ENCODE peak calls at places on chromosomes 12 and 14, in four cellular contexts. H, M, O and A are unnamed samples.

GRCh38 chr12:18421840-18422239 is 160.5 kb downstream of the PIK3C2G start:
- DNase-seq in H (no peak), M (no peak), O (no peak), A (no peak)

GRCh38 chr12:70243510-70244331 is 488 bp downstream of the CNOT2 start:
- DNase-seq in H (peak; percentile 80), M (peak; percentile 47), O (no peak), A (peak; percentile 49)

GRCh38 chr14:105517096-105517495 is 9.3 kb upstream of the TMEM121 start:
- DNase-seq in H (no peak), M (no peak), O (no peak), A (no peak)

GRCh38 chr12:20212036-20212435 is 156.3 kb upstream of the PDE3A start:
- DNase-seq in H (no peak), M (no peak), O (no peak), A (no peak)

GRCh38 chr12:31672521-31672920 is 13.0 kb downstream of the ETFBKMT start:
- DNase-seq in H (no peak), M (no peak), O (no peak), A (no peak)

GRCh38 chr14:95756127-95756526 is 42.2 kb upstream of the TCL1A start:
- DNase-seq in H (no peak), M (no peak), O (no peak), A (no peak)

GRCh38 chr14:65478596-65478995 is 66.1 kb downstream of the FUT8 start:
- DNase-seq in H (peak; percentile 34), M (no peak), O (no peak), A (no peak)

GRCh38 chr12:124512667-124513296 is 54.6 kb downstream of the NCOR2 start:
- DNase-seq in H (peak; percentile 95), M (no peak), O (no peak), A (no peak)

GRCh38 chr12:120257041-120257821 is 8.3 kb downstream of the PXN start:
- DNase-seq in H (no peak), M (no peak), O (no peak), A (no peak)

GRCh38 chr12:98736352-98737326 is 91.5 kb downstream of the APAF1 start:
- DNase-seq in H (peak; percentile 21), M (no peak), O (no peak), A (no peak)

GRCh38 chr12:121223283-121223946 is 13.5 kb downstream of the P2RX4 start:
- DNase-seq in H (no peak), M (no peak), O (no peak), A (no peak)

GRCh38 chr12:65511134-65511912 is 232.8 kb downstream of the MSRB3 start:
- DNase-seq in H (no peak), M (no peak), O (no peak), A (no peak)

GRCh38 chr12:106223485-106224391 is 24.1 kb downstream of the CKAP4 start:
- DNase-seq in H (peak; percentile 73), M (peak; percentile 54), O (no peak), A (peak; percentile 46)

GRCh38 chr14:68295316-68295816 is 475.8 kb downstream of the RAD51B start:
- DNase-seq in H (peak; percentile 94), M (no peak), O (no peak), A (no peak)

GRCh38 chr12:65632131-65632855 is 192.0 kb upstream of the HMGA2 start:
- DNase-seq in H (no peak), M (no peak), O (no peak), A (no peak)

GRCh38 chr12:127133675-127134335 is 1133.2 kb upstream of the TMEM132C start:
- DNase-seq in H (no peak), M (no peak), O (no peak), A (no peak)

GRCh38 chr12:57864811-57865751 is 18.6 kb upstream of the CTDSP2 start:
- DNase-seq in H (peak; percentile 75), M (peak; percentile 68), O (no peak), A (peak; percentile 67)

GRCh38 chr12:795305-795704 is 42.9 kb downstream of the WNK1 start:
- DNase-seq in H (no peak), M (no peak), O (no peak), A (no peak)

GRCh38 chr12:1630081-1630826 is 1.2 kb downstream of the WNT5B start:
- DNase-seq in H (no peak), M (peak; percentile 46), O (no peak), A (peak; percentile 34)

GRCh38 chr14:23160924-23161522 is 22.4 kb downstream of the SLC7A8 start:
- DNase-seq in H (peak; percentile 85), M (no peak), O (no peak), A (no peak)

GRCh38 chr14:21024668-21025373 is at the start of gene NDRG2:
- DNase-seq in H (peak; percentile 85), M (peak; percentile 76), O (no peak), A (peak; percentile 50)

GRCh38 chr14:104109121-104109541 is 23.6 kb downstream of the ASPG start:
- DNase-seq in H (no peak), M (no peak), O (no peak), A (no peak)

DNA sequence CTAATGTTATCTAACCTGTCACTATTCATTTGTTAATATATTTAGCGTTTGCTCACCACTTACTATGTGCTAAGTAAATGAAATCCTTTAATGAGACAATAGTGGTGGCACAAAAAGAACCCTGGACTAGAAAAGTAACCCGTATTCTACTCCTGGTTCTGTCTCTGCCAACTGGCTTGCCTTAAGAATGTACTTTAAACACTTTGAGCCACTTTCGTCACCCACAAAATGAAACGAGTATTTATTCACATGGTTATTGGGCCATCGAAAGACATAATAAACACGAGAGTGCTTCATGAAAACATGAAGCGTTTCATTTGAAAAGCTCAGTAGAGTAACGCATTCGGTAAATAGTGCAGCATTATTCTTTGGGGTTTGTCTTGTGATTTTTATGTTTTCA is 254.7 kb downstream of the EGLN3 start:
- DNase-seq in H (no peak), M (no peak), O (no peak), A (no peak)
- TF ChIP-seq POLR2A in H (no peak), M (no peak), O (no peak), A (no peak)

GRCh38 chr12:14814082-14814481 is at the start of gene SMCO3:
- DNase-seq in H (no peak), M (no peak), O (no peak), A (no peak)
- TF ChIP-seq TAF1 in H (no peak), M (no peak), O (no peak), A (no peak)

GRCh38 chr12:12812605-12813119 is 484 bp upstream of the DDX47 start:
- DNase-seq in H (no peak), M (no peak), O (no peak), A (no peak)

GRCh38 chr12:12810507-12811143 is 2.5 kb upstream of the DDX47 start:
- DNase-seq in H (peak; percentile 63), M (no peak), O (no peak), A (no peak)

GRCh38 chr12:12811343-12811742 is 1.8 kb upstream of the DDX47 start:
- DNase-seq in H (no peak), M (no peak), O (no peak), A (no peak)

GRCh38 chr12:12812163-12812562 is 983 bp upstream of the DDX47 start:
- DNase-seq in H (no peak), M (no peak), O (no peak), A (no peak)

DNA sequence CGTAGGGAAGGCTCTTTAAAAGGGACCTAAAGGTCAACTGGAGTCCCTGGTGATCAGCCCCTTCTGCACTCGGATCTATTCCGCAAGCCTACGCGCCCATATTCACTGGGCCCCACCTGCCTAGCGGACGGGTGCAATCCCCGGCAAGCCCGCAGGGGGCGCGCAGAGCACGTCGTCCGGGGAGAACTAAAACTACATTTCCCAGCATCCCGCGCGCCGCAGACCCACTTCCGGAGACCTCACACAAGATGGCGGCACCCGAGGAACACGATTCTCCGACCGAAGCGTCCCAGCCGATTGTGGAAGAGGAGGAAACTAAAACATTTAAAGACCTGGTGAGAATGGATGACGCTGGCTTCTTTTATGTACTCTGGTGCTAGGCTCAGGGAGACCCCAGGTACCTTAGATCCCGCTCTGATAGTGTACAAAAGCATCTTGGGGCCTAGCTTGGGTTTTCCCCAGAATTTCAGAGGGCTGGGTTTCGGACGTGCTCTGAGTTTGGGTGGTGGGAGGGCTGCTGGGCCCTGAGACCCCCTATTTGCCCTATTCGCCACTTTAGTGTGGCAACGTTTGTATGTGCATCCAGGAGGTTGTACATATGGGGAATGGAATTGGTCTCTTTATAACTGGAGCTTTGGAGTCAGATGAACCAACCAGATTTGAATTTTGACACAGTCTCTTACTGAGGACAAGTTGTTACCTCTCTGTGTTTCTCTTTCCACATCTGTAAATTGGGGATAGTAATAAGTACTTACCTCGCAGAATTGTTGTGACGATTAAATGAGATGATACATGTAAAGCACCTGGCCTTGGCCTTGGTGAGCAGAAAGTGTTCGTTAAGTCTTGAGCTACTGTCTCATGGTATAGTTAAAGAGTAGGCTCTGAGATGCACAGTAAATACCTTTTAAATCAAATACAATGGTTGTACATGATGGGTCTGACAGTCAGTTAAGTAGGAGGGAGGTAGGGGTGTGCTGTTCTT is at the start of gene DDX47:
- DNase-seq in H (peak; percentile 92), M (peak; percentile 65), O (peak; percentile 76), A (peak; percentile 74)
- TF ChIP-seq POLR2A in H (peak; percentile 75), M (peak; percentile 73), O (peak; percentile 76), A (peak; percentile 80)

GRCh38 chr14:24179961-24180726 is 8.3 kb downstream of the REC8 start:
- DNase-seq in H (no peak), M (no peak), O (no peak), A (no peak)
- TF ChIP-seq TAF1 in H (no peak), M (no peak), O (no peak), A (no peak)

GRCh38 chr12:118432812-118433540 is 56.6 kb downstream of the SUDS3 start:
- DNase-seq in H (no peak), M (no peak), O (no peak), A (no peak)
- TF ChIP-seq POLR2A in H (no peak), M (no peak), O (no peak), A (no peak)

DNA sequence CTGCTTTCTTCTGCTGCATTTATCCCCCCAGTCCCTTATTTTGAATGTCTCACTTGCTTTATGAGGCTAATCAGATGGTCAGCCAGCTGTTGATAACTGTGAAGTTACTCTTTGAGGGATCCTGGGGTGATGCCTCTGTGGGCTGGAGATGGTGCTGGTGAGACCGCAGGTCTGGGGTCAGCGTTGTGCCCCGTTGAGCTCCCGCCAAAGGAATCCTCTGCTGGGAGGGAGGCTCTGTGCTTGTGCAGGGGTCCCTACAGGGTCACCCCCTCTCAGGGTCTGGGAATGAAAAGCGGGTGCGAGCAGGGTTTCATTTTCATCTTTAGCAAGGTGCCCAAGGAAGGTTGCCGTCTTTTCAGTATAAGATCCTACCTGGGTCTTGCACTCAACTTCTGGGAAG is 161.2 kb upstream of the RTL1 start:
- DNase-seq in H (no peak), M (no peak), O (no peak), A (no peak)
- TF ChIP-seq TAF1 in H (no peak), M (no peak), O (no peak), A (no peak)

DNA sequence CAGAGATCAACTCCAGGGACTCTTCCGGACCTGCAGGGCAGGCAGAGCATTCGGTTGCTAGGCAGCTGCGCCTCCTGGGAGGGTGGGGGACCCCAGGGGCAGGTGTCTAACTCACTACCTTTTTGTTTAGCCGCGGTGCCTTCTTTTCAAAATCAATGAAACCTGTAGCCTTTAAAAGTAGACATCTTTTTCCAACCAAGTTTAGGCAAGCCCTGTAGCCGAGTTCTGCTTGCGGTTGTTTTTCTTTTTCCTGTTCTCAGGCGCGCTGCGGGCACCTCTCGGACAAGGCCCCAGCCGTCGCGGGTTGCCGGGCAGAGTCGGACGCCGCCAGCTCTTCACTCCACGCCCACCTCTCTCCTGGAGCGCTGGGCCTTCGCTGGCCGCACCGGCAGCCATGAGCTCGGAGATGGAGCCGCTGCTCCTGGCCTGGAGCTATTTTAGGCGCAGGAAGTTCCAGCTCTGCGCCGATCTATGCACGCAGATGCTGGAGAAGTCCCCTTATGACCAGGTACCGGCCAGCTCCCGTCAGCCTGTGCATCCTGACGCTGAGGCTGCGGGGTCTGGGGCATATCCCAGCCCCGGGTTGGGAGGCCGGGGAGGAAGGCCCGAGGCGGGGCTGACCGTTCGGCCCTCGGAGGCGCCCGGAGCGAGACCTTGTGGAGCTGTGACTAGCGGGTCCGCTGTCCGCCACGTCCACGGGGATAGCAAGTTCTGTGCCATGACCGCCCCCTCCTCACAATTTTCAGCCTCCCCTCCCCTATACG is at the start of gene TTC8:
- DNase-seq in H (peak; percentile 86), M (peak; percentile 73), O (peak; percentile 38), A (peak; percentile 61)
- TF ChIP-seq POLR2A in H (peak; percentile 81), M (peak; percentile 36), O (peak; percentile 82), A (peak; percentile 52)